ENCODE peak calls at places on chromosomes 3 and 15, in ten cellular contexts. R is non-pigmented ciliary epithelial cell; I is naive thymus-derived CD4-positive, alpha-beta T cell; K is left cardiac atrium; F is NCI-H2081; X is SW 1271; A is right atrium auricular region; D is hypothalamus; T is tibial nerve; S is NCI-H748 treated with DMSO at 0.1 percent for 48 hours. V is an unnamed sample.

GRCh38 chr15:25762015-25762662 is 101.0 kb downstream of the ATP10A start:
- DNase-seq in R (no peak), I (no peak), K (no peak), F (no peak), X (no peak), A (peak; percentile 56), D (no peak), T (no peak), S (no peak), V (no peak)

GRCh38 chr3:157573281-157573680 is 70.1 kb upstream of the VEPH1 start:
- DNase-seq in R (no peak), I (no peak), K (no peak), F (no peak), X (no peak), A (no peak), D (no peak), T (no peak), S (no peak), V (no peak)

GRCh38 chr3:122295286-122295685 is 29.8 kb upstream of the CSTA start:
- DNase-seq in R (no peak), I (no peak), K (no peak), F (no peak), X (no peak), A (no peak), D (no peak), T (no peak), S (no peak), V (no peak)

GRCh38 chr3:194556086-194557056 is 69.6 kb upstream of the ATP13A3 start:
- DNase-seq in R (no peak), I (no peak), K (no peak), F (no peak), X (no peak), A (no peak), D (no peak), T (no peak), S (no peak), V (no peak)

GRCh38 chr3:129117134-129117533 is 4.5 kb downstream of the RAB43 start:
- DNase-seq in R (no peak), I (no peak), K (no peak), F (no peak), X (no peak), A (no peak), D (no peak), T (no peak), S (no peak), V (no peak)

GRCh38 chr3:139937674-139938279 is 2.8 kb downstream of the CLSTN2 start:
- DNase-seq in R (no peak), I (no peak), K (peak; percentile 54), F (peak; percentile 61), X (peak; percentile 64), A (no peak), D (no peak), T (peak; percentile 64), S (peak; percentile 24), V (no peak)

GRCh38 chr3:186277268-186277909 is 84.6 kb downstream of the DGKG start:
- DNase-seq in R (no peak), I (no peak), K (peak; percentile 31), F (peak; percentile 13), X (peak; percentile 39), A (no peak), D (no peak), T (peak; percentile 46), S (no peak), V (no peak)

GRCh38 chr15:35047528-35047927 is 37.6 kb downstream of the NANOGP8 start:
- DNase-seq in R (no peak), I (no peak), K (no peak), F (no peak), X (no peak), A (no peak), D (no peak), T (no peak), S (no peak), V (no peak)

GRCh38 chr3:193553606-193554005 is 1.1 kb downstream of the ATP13A4 start:
- DNase-seq in R (no peak), I (no peak), K (no peak), F (peak; percentile 24), X (no peak), A (no peak), D (no peak), T (no peak), S (peak; percentile 60), V (no peak)

GRCh38 chr3:125061170-125061569 is 5.4 kb upstream of the HEG1 start:
- DNase-seq in R (no peak), I (no peak), K (peak; percentile 65), F (no peak), X (no peak), A (peak; percentile 85), D (no peak), T (peak; percentile 82), S (no peak), V (no peak)

GRCh38 chr3:136671921-136672320 is 80.3 kb downstream of the STAG1 start:
- DNase-seq in R (peak; percentile 22), I (no peak), K (no peak), F (no peak), X (no peak), A (no peak), D (no peak), T (no peak), S (no peak), V (no peak)

GRCh38 chr3:59595830-59596229 is 546.0 kb upstream of the CFAP20DC start:
- DNase-seq in R (no peak), I (no peak), K (no peak), F (no peak), X (no peak), A (no peak), D (no peak), T (no peak), S (no peak), V (no peak)

GRCh38 chr3:154783053-154784037 is 296.8 kb upstream of the MME start:
- DNase-seq in R (no peak), I (no peak), K (no peak), F (no peak), X (no peak), A (no peak), D (no peak), T (peak; percentile 30), S (no peak), V (no peak)

GRCh38 chr3:69725994-69726571 is 13.2 kb upstream of the MITF start:
- DNase-seq in R (no peak), I (no peak), K (no peak), F (no peak), X (no peak), A (no peak), D (no peak), T (no peak), S (no peak), V (no peak)

GRCh38 chr15:34188711-34189110 is 21.2 kb downstream of the KATNBL1 start:
- DNase-seq in R (no peak), I (no peak), K (no peak), F (no peak), X (no peak), A (no peak), D (no peak), T (no peak), S (no peak), V (no peak)

GRCh38 chr3:53254190-53254809 is 1.5 kb downstream of the TKT start:
- DNase-seq in R (no peak), I (no peak), K (no peak), F (no peak), X (no peak), A (no peak), D (no peak), T (no peak), S (no peak), V (no peak)

GRCh38 chr3:111737056-111737711 is 121.9 kb upstream of the PHLDB2 start:
- DNase-seq in R (no peak), I (no peak), K (no peak), F (no peak), X (no peak), A (no peak), D (no peak), T (no peak), S (no peak), V (no peak)

GRCh38 chr3:191257286-191257685 is 58.2 kb downstream of the OSTN start:
- DNase-seq in R (no peak), I (no peak), K (no peak), F (peak; percentile 39), X (no peak), A (no peak), D (no peak), T (no peak), S (no peak), V (no peak)

GRCh38 chr3:37228734-37229133 is 54.4 kb upstream of the LRRFIP2 start:
- DNase-seq in R (no peak), I (no peak), K (no peak), F (no peak), X (no peak), A (no peak), D (no peak), T (no peak), S (no peak), V (no peak)

GRCh38 chr3:128383316-128384235 is 83.1 kb downstream of the DNAJB8 start:
- DNase-seq in R (no peak), I (no peak), K (peak; percentile 71), F (peak; percentile 44), X (peak; percentile 14), A (no peak), D (peak; percentile 9), T (peak; percentile 19), S (no peak), V (peak; percentile 40)

GRCh38 chr15:64282701-64283100 is 73.3 kb downstream of the CSNK1G1 start:
- DNase-seq in R (peak; percentile 49), I (no peak), K (no peak), F (no peak), X (no peak), A (no peak), D (no peak), T (no peak), S (no peak), V (no peak)

GRCh38 chr15:78619022-78619950 is 1.5 kb downstream of the CHRNA3 start:
- DNase-seq in R (no peak), I (no peak), K (no peak), F (no peak), X (no peak), A (no peak), D (no peak), T (no peak), S (no peak), V (no peak)

V was measured in thoracic aorta.